ENCODE peak calls at places on chromosomes 13 and 19, in five cellular contexts. J is A549, F is H1, X is body of pancreas, I is right lobe of liver. W is an unnamed sample. For H3K4me1 and H3K9me3, the result is how much of the 10 kb centered on the place peaks cover.

GRCh38 chr13:40189426-40189825 is 477.0 kb downstream of the FOXO1 start:
- DNase-seq in J (no peak), F (no peak), X (no peak), I (no peak), W (no peak)

GRCh38 chr19:36060430-36060829 is 5.7 kb downstream of the WDR62 start:
- DNase-seq in J (peak), F (peak), X (peak), I (peak), W (peak)

GRCh38 chr13:109314101-109314500 is 472.3 kb downstream of the IRS2 start:
- DNase-seq in J (no peak), F (no peak), X (peak), I (no peak), W (no peak)

GRCh38 chr13:80430561-80430960 is 89.6 kb upstream of the SPRY2 start:
- DNase-seq in J (no peak), F (no peak), X (no peak), I (no peak), W (no peak)

GRCh38 chr13:76637651-76638111 is 248.5 kb downstream of the KCTD12 start:
- DNase-seq in J (no peak), F (no peak), X (no peak), I (no peak), W (no peak)

GRCh38 chr13:58907347-58907746 is 1256.4 kb downstream of the DIAPH3 start:
- DNase-seq in J (no peak), F (no peak), X (no peak), I (no peak), W (no peak)

GRCh38 chr19:17338440-17339078 is 1.2 kb downstream of the GTPBP3 start:
- DNase-seq in J (no peak), F (no peak), X (no peak), I (no peak), W (peak)

GRCh38 chr19:23799321-23799720 is 40.6 kb upstream of the ZNF681 start:
- DNase-seq in J (no peak), F (peak), X (peak), I (no peak), W (no peak)

GRCh38 chr13:99743079-99743478 is 228.5 kb downstream of the ZIC5 start:
- DNase-seq in J (no peak), F (peak), X (no peak), I (no peak), W (no peak)

GRCh38 chr13:56201834-56202233 is 938.9 kb upstream of the PRR20A start:
- DNase-seq in J (no peak), F (no peak), X (no peak), I (no peak), W (no peak)

GRCh38 chr19:42323852-42324654 is 1.4 kb upstream of the MEGF8 start:
- DNase-seq in J (no peak), F (peak), X (peak), I (peak), W (peak)

GRCh38 chr13:92074658-92075057 is 676.2 kb downstream of the GPC5 start:
- DNase-seq in J (no peak), F (no peak), X (peak), I (peak), W (no peak)

GRCh38 chr13:79812070-79812850 is 331.3 kb downstream of the NDFIP2 start:
- DNase-seq in J (no peak), F (no peak), X (no peak), I (no peak), W (no peak)

GRCh38 chr19:4059931-4060620 is 6.6 kb downstream of the ZBTB7A start:
- DNase-seq in J (no peak), F (no peak), X (peak), I (peak), W (peak)

GRCh38 chr19:3976495-3977241 is 5.8 kb upstream of the DAPK3 start:
- DNase-seq in J (no peak), F (peak), X (no peak), I (no peak), W (no peak)

GRCh38 chr19:56191711-56192110 is 5.9 kb downstream of the ZSCAN5B start:
- DNase-seq in J (no peak), F (no peak), X (no peak), I (no peak), W (no peak)

GRCh38 chr13:66138172-66138811 is 1091.8 kb downstream of the PCDH9 start:
- DNase-seq in J (no peak), F (no peak), X (no peak), I (no peak), W (no peak)

GRCh38 chr19:20182232-20182785 is 15.3 kb downstream of the ZNF486 start:
- DNase-seq in J (no peak), F (no peak), X (no peak), I (no peak), W (no peak)

GRCh38 chr13:100274942-100275506 is 186.1 kb downstream of the PCCA start:
- DNase-seq in J (no peak), F (no peak), X (no peak), I (no peak), W (no peak)

GRCh38 chr13:28743499-28744083 is 24.8 kb upstream of the SLC46A3 start:
- DNase-seq in J (no peak), F (peak), X (no peak), I (no peak), W (no peak)

GRCh38 chr19:40611096-40611495 is 9.9 kb downstream of the LTBP4 start:
- DNase-seq in J (no peak), F (no peak), X (no peak), I (no peak), W (peak)

GRCh38 chr19:19068659-19069509 is 5.1 kb downstream of the SLC25A42 start:
- DNase-seq in J (no peak), F (no peak), X (no peak), I (no peak), W (no peak)

GRCh38 chr19:52722062-52723005 is 12.5 kb downstream of the ZNF611 start:
- DNase-seq in J (no peak), F (no peak), X (no peak), I (no peak), W (no peak)

GRCh38 chr19:41302624-41303351 is 7.2 kb upstream of the CCDC97 start:
- DNase-seq in J (no peak), F (no peak), X (no peak), I (peak), W (no peak)

GRCh38 chr13:23867027-23867491 is 22.1 kb downstream of the MIPEP start:
- DNase-seq in J (no peak), F (no peak), X (no peak), I (no peak), W (no peak)

GRCh38 chr13:44660050-44660449 is 83.9 kb upstream of the TSC22D1 start:
- DNase-seq in J (no peak), F (no peak), X (no peak), I (no peak), W (no peak)

GRCh38 chr13:46035066-46035465 is 17.5 kb downstream of the ZC3H13 start:
- DNase-seq in J (no peak), F (no peak), X (no peak), I (no peak), W (no peak)

GRCh38 chr13:46041335-46041934 is 11.1 kb downstream of the ZC3H13 start:
- DNase-seq in J (no peak), F (no peak), X (no peak), I (no peak), W (no peak)

GRCh38 chr13:46043647-46044046 is 8.9 kb downstream of the ZC3H13 start:
- DNase-seq in J (no peak), F (no peak), X (no peak), I (no peak), W (no peak)

GRCh38 chr13:46040763-46041162 is 11.8 kb downstream of the ZC3H13 start:
- DNase-seq in J (no peak), F (no peak), X (no peak), I (no peak), W (no peak)

GRCh38 chr13:46039421-46040036 is 13.0 kb downstream of the ZC3H13 start:
- DNase-seq in J (no peak), F (no peak), X (no peak), I (no peak), W (no peak)
- TF ChIP-seq POLR2A in J (no peak), F (no peak), X (no peak), I (no peak), W (no peak)

DNA sequence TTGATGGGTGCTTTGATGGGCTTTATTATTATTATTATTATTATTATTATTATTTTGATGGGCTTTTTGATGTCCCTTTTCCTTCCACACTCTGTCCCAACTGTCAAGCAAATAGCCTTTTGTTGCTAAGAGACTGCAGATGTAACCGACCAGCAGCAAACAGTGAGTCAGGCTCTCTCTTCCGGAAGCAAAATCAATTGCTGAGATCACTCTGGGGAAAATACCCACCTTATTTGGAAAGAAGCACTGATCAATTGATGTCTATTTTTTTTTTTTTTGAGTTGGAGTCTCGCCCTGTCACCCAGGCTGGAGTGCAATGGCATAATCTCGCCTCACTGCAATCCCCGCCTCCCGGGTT is 2.9 kb downstream of the LDLR start:
- DNase-seq in J (peak), F (no peak), X (peak), I (no peak), W (no peak)
- H3K4me1 ChIP-seq in J (half or more), F (under half), X (half or more), I (under half), W (half or more)

DNA sequence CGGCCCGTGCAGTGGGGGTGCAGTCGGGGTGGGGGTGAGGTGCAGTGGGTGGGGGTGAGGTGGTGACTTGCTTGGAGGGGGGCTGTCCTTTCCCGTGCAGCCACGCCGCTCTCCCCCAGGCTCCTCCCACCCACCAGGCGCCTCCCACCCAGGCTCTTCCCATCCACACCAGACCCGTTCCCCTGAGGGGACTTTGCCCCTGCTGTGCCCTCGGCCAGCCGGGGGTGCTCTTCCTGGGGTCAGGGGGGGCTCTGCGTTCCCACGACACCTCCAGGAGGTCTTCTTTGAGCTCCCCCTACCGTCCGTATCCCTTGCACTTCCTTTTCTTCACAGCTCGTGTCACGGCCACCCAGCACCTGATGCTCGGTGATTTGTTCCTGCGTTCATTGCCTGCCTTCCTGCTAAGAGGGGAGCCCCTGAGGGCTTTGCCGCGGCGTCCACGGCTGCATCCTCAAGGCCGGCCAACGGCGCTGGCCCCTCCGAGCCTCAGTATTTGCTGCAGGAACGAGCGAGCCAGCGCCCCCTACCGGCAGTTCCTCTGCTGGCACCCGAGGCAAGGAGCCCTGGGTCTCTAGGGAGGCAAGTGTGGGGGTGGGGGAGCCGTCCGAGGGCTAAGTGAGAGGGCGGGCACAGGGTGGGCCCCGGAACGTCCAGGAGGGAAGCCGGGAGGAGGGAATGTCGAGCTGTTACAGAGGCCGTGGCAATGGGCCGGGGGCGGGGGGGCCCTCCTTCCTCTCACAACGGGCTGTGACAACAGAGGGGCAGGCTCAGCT is 11.8 kb downstream of the LRRC4B start:
- DNase-seq in J (peak), F (peak), X (peak), I (peak), W (peak)
- H3K9me3 ChIP-seq in J (under half), F (under half), X (under half), I (under half), W (under half)

GRCh38 chr19:13150187-13150918 is at the start of the genes IER2 and STX10:
- DNase-seq in J (peak), F (peak), X (peak), I (peak), W (peak)
- TF ChIP-seq POLR2A in J (peak), F (no peak), X (peak), I (peak), W (peak)

DNA sequence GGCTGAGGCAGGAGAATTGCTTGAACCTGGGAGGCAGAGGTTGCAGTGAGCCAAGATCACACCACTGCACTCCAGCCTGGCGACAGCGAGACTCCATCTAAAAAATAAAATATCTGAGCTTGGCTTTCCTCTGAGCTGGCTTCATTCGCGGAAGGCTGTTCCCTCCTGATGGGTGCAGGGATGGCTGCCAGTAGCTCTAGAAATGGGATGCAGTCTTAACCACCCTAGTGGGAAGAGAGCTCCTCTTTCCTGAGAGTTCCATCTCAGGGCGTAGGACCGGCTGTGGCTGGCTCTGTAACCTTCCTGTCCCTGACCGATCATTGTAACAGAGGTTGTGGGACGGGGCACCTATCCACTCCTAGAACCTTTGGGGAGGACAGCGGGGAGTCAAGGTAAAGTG is 32.4 kb downstream of the PPP1R37 start:
- DNase-seq in J (no peak), F (no peak), X (no peak), I (no peak), W (no peak)
- H3K4me1 ChIP-seq in J (under half), F (under half), X (under half), I (under half), W (under half)

DNA sequence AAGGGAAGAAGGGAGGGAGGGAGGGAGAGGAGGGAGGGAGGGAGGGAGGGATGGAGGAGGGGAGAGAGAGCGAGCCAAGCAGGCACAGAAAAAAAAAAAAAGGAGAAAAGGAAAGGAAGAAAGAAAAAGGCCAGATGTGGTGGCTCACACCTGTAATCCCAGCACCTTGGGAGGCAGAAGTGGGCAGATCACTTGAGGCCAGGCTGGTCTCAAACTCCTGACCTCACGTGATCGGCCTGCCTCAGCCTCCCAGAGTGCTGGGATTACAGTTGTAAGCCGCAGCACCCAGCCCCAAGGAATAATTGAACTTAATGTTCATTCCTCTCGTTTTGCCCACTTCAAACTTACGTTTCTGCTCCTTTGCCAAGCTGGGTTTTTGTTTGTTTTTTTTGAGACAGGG is 12.8 kb upstream of the ZSCAN1 start:
- DNase-seq in J (no peak), F (no peak), X (no peak), I (no peak), W (no peak)
- H3K9me3 ChIP-seq in J (half or more), F (under half), X (under half), I (under half), W (under half)

W was measured in heart left ventricle.